ENCODE peak calls at places on chromosomes 16 and 17, in six cellular contexts. Z is HCT116, J is prostate gland, R is K562, D is GM12892, Y is sigmoid colon. T is an unnamed sample.

GRCh38 chr16:535446-536405 is 8.2 kb downstream of the CAPN15 start:
- DNase-seq in Z (peak), J (no peak), R (peak), D (no peak), Y (no peak), T (peak)

GRCh38 chr17:6940186-6940649 is 55.6 kb upstream of the ALOX12 start:
- DNase-seq in Z (no peak), J (no peak), R (peak), D (no peak), Y (peak), T (no peak)

GRCh38 chr17:78723001-78723796 is 58.9 kb downstream of the CYTH1 start:
- DNase-seq in Z (no peak), J (no peak), R (no peak), D (no peak), Y (peak), T (no peak)

GRCh38 chr17:63338272-63338671 is 107.8 kb downstream of the CYB561 start:
- DNase-seq in Z (no peak), J (no peak), R (no peak), D (no peak), Y (no peak), T (no peak)

GRCh38 chr16:29729116-29729521 is 16.7 kb downstream of the C16orf54 start:
- DNase-seq in Z (peak), J (no peak), R (peak), D (no peak), Y (no peak), T (peak)

GRCh38 chr16:58755989-58756649 is 22.0 kb upstream of the GOT2 start:
- DNase-seq in Z (peak), J (peak), R (peak), D (peak), Y (peak), T (peak)

GRCh38 chr16:87426423-87427215 is 34.5 kb downstream of the MAP1LC3B start:
- DNase-seq in Z (no peak), J (no peak), R (no peak), D (no peak), Y (peak), T (no peak)

GRCh38 chr16:50284131-50284911 is 18.0 kb downstream of the ADCY7 start:
- DNase-seq in Z (no peak), J (no peak), R (no peak), D (no peak), Y (no peak), T (peak)

GRCh38 chr16:8627456-8627855 is 6.0 kb downstream of the METTL22 start:
- DNase-seq in Z (no peak), J (no peak), R (no peak), D (no peak), Y (peak), T (no peak)

GRCh38 chr17:35747540-35748017 is 5.5 kb downstream of the GAS2L2 start:
- DNase-seq in Z (peak), J (peak), R (peak), D (peak), Y (peak), T (peak)

GRCh38 chr17:12257176-12257575 is 236.5 kb downstream of the MAP2K4 start:
- DNase-seq in Z (no peak), J (no peak), R (no peak), D (no peak), Y (no peak), T (no peak)

GRCh38 chr17:52384695-52385094 is 226.2 kb upstream of the CA10 start:
- DNase-seq in Z (no peak), J (no peak), R (no peak), D (no peak), Y (no peak), T (no peak)

GRCh38 chr17:46020023-46020735 is 21.1 kb downstream of the STH start:
- DNase-seq in Z (no peak), J (no peak), R (no peak), D (no peak), Y (peak), T (no peak)

GRCh38 chr17:81869221-81870154 is 1.6 kb downstream of the ARHGDIA start:
- DNase-seq in Z (no peak), J (no peak), R (peak), D (peak), Y (peak), T (peak)

DNA sequence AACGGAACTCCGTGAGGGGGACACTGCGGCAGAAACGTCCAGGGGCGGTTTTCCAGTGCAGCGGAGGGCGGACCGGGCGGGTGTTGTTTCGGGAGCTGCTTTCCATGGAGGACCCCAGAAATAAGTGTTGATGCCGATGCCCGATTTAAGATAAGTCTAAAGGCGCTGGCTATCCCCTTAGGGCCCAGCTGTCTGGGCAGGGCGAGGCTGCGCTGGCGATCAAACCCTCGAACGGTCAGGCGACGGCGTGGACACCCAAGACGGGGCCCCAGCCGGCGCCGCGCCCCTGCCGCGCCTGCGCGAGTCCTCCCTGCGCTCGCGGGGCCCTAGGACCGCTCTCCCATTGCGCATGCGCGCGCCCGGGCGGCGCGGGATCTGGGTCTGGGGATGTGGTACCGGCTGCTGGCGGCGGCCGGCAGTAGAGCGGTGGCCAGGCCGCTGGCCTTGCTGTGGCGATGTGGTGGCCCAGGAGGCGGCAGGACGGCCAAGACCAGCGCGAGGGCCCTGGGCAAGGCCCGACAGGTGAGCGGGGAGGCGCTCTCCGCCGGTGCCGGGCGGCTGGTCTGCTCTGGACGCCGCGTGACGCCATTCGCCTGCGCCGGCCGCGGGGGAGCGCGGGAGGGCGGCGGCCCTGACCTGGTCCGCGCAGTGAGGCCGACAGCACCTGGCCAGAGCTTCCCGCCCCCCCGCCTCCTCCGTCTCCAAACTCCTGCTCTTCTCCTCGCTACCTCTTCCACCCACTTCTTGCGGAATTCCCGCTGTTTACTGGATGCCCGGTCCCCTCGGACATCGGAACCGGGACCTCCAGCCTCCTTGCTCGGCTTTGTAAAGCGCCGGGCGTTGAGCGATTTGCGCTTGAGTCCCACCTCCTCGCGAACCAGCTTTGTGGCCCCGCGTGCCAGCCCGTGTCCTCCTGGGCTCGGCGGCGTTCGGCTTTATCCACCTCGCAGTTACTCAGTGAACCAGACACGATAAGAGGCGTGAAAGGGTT is 24.0 kb downstream of the DEF8 start:
- DNase-seq in Z (peak), J (peak), R (peak), D (peak), Y (peak), T (peak)
- TF ChIP-seq POLR2A in Z (peak), J (peak), R (peak), D (peak), Y (peak), T (peak)

DNA sequence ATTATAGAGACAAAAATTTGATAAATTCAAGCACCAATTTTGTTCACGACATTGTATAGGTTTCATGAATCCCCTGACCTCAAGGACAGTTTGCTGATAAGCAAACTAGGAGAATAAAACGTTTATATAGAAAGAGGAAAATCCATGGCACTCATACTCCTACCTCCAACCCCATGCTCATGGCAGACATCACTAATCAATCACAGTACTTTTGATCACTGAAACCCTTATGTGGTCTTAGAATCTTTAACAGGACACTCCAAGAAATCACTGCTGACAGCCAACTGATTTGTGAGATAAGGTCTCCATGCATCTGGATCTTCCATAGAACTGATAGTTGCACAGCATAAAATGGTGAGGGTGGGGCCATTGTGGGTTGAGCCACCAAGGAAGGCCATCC is 4.7 kb upstream of the NHERF1 start:
- DNase-seq in Z (no peak), J (no peak), R (no peak), D (no peak), Y (no peak), T (no peak)
- TF ChIP-seq POLR2A in Z (no peak), J (no peak), R (no peak), D (no peak), Y (no peak), T (no peak)

GRCh38 chr17:75087558-75088453 is at the start of gene SLC16A5:
- DNase-seq in Z (peak), J (peak), R (peak), D (peak), Y (peak), T (peak)
- TF ChIP-seq POLR2A in Z (peak), J (peak), R (peak), D (no peak), Y (peak), T (peak)

GRCh38 chr17:19641687-19642372 is 6.7 kb upstream of the ALDH3A2 start:
- DNase-seq in Z (no peak), J (no peak), R (no peak), D (no peak), Y (no peak), T (no peak)
- TF ChIP-seq POLR2A in Z (no peak), J (no peak), R (no peak), D (no peak), Y (no peak), T (no peak)

GRCh38 chr16:88761143-88761534 is 23.9 kb downstream of the PIEZO1 start:
- DNase-seq in Z (no peak), J (no peak), R (no peak), D (no peak), Y (no peak), T (no peak)
- TF ChIP-seq POLR2A in Z (no peak), J (no peak), R (no peak), D (no peak), Y (no peak), T (no peak)

GRCh38 chr17:1737531-1738291 is 5.0 kb upstream of the SERPINF2 start:
- DNase-seq in Z (no peak), J (no peak), R (no peak), D (no peak), Y (no peak), T (no peak)
- TF ChIP-seq POLR2A in Z (no peak), J (no peak), R (no peak), D (no peak), Y (no peak), T (no peak)

DNA sequence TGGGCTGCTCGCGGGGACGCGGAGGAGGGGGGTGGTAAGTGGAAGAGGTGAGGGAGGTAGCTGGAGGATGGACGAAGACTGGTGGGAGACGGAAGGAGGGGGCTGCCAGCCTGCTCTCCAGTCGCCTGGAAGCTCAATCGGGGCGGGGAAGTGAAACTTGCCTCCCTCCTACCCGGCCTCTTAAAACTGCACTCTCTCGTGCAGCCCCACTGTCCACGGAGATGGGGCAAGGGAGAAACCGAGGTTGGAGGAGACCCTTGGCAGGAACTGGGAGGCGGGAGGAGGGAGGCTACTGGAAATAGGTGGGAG is 1.1 kb downstream of the SOX9 start:
- DNase-seq in Z (no peak), J (no peak), R (no peak), D (no peak), Y (no peak), T (no peak)
- TF ChIP-seq POLR2A in Z (no peak), J (no peak), R (no peak), D (no peak), Y (no peak), T (no peak)